ENCODE peak calls at places on chromosomes 3 and 15, in six cellular contexts. R is suprapubic skin, E is esophagus squamous epithelium, P is tibial nerve, F is prostate gland, M is stomach. S is an unnamed sample. For H3K27me3, the result is how much of the 10 kb centered on the place peaks cover.

GRCh38 chr3:45496550-45496949 is 98.0 kb upstream of the LIMD1 start:
- DNase-seq in R (no peak), E (no peak), P (no peak), F (no peak), M (no peak), S (no peak)

GRCh38 chr15:89898628-89899302 is 5.0 kb upstream of the AP3S2 start:
- DNase-seq in R (no peak), E (no peak), P (no peak), F (peak), M (peak), S (peak)

GRCh38 chr3:71395927-71396695 is 187.4 kb downstream of the FOXP1 start:
- DNase-seq in R (no peak), E (no peak), P (peak), F (no peak), M (no peak), S (no peak)

GRCh38 chr3:141385386-141386079 is 17.2 kb downstream of the ZBTB38 start:
- DNase-seq in R (no peak), E (no peak), P (no peak), F (no peak), M (no peak), S (peak)

GRCh38 chr15:81922143-81922542 is 123.7 kb downstream of the MEX3B start:
- DNase-seq in R (no peak), E (no peak), P (no peak), F (no peak), M (no peak), S (no peak)

GRCh38 chr3:160720123-160720746 is 35.8 kb upstream of the PPM1L start:
- DNase-seq in R (no peak), E (no peak), P (no peak), F (no peak), M (no peak), S (peak)

GRCh38 chr15:33699691-33700447 is 268.4 kb upstream of the CHRM5 start:
- DNase-seq in R (no peak), E (no peak), P (no peak), F (no peak), M (no peak), S (peak)

GRCh38 chr3:35663471-35663870 is 24.1 kb downstream of the ARPP21 start:
- DNase-seq in R (no peak), E (no peak), P (no peak), F (peak), M (no peak), S (peak)

GRCh38 chr3:178454714-178455113 is 81.5 kb upstream of the KCNMB2 start:
- DNase-seq in R (no peak), E (no peak), P (peak), F (no peak), M (no peak), S (no peak)

GRCh38 chr3:7707192-7707591 is 794.4 kb upstream of the LMCD1 start:
- DNase-seq in R (no peak), E (no peak), P (no peak), F (no peak), M (no peak), S (peak)

GRCh38 chr3:186281172-186281571 is 80.9 kb downstream of the DGKG start:
- DNase-seq in R (no peak), E (no peak), P (no peak), F (no peak), M (no peak), S (no peak)

GRCh38 chr3:29057326-29057725 is 223.5 kb upstream of the RBMS3 start:
- DNase-seq in R (no peak), E (no peak), P (no peak), F (no peak), M (no peak), S (no peak)

GRCh38 chr3:194272221-194272620 is 78.9 kb downstream of the CPN2 start:
- DNase-seq in R (peak), E (no peak), P (no peak), F (no peak), M (no peak), S (no peak)

GRCh38 chr15:57551717-57552677 is 39.7 kb upstream of the MYZAP start:
- DNase-seq in R (no peak), E (no peak), P (no peak), F (no peak), M (peak), S (peak)

GRCh38 chr15:58062175-58062574 is 3.3 kb downstream of the ALDH1A2 start:
- DNase-seq in R (no peak), E (no peak), P (no peak), F (no peak), M (no peak), S (no peak)

GRCh38 chr15:63565784-63566183 is 31.4 kb upstream of the FBXL22 start:
- DNase-seq in R (no peak), E (no peak), P (no peak), F (no peak), M (no peak), S (no peak)

GRCh38 chr3:36911990-36912804 is 32.7 kb downstream of the TRANK1 start:
- DNase-seq in R (no peak), E (peak), P (no peak), F (no peak), M (no peak), S (no peak)

GRCh38 chr15:23395832-23396231 is 41.3 kb downstream of the GOLGA8S start:
- DNase-seq in R (no peak), E (no peak), P (no peak), F (no peak), M (no peak), S (no peak)

GRCh38 chr15:23395030-23395692 is 40.6 kb downstream of the GOLGA8S start:
- DNase-seq in R (no peak), E (no peak), P (no peak), F (no peak), M (no peak), S (no peak)

GRCh38 chr15:23401627-23402026 is 45.4 kb downstream of the GOLGA6L2 start:
- DNase-seq in R (no peak), E (no peak), P (no peak), F (no peak), M (no peak), S (no peak)

GRCh38 chr15:23402140-23402539 is 44.9 kb downstream of the GOLGA6L2 start:
- DNase-seq in R (no peak), E (no peak), P (no peak), F (no peak), M (no peak), S (no peak)

GRCh38 chr15:23397779-23398178 is 43.2 kb downstream of the GOLGA8S start:
- DNase-seq in R (no peak), E (no peak), P (no peak), F (peak), M (no peak), S (no peak)
- H3K4me3 ChIP-seq in R (no peak), E (no peak), P (no peak), F (no peak), M (no peak), S (no peak)

GRCh38 chr15:40925495-40925862 is 3.7 kb upstream of the DLL4 start:
- DNase-seq in R (no peak), E (no peak), P (no peak), F (no peak), M (no peak), S (no peak)
- H3K27me3 ChIP-seq in R (half or more), E (under half), P (half or more), F (under half), M (half or more), S (under half)

GRCh38 chr3:155334897-155335883 is 41.7 kb upstream of the STRIT1 start:
- DNase-seq in R (no peak), E (no peak), P (no peak), F (no peak), M (no peak), S (no peak)
- TF ChIP-seq POLR2A in R (no peak), E (no peak), P (no peak), F (no peak), M (no peak), S (no peak)

GRCh38 chr3:26114851-26115250 is 325.0 kb downstream of the OXSM start:
- DNase-seq in R (no peak), E (no peak), P (no peak), F (no peak), M (no peak), S (no peak)

GRCh38 chr3:26118165-26118564 is 328.3 kb downstream of the OXSM start:
- DNase-seq in R (no peak), E (no peak), P (no peak), F (no peak), M (no peak), S (no peak)
- H3K4me3 ChIP-seq in R (no peak), E (no peak), P (no peak), F (no peak), M (no peak), S (no peak)

DNA sequence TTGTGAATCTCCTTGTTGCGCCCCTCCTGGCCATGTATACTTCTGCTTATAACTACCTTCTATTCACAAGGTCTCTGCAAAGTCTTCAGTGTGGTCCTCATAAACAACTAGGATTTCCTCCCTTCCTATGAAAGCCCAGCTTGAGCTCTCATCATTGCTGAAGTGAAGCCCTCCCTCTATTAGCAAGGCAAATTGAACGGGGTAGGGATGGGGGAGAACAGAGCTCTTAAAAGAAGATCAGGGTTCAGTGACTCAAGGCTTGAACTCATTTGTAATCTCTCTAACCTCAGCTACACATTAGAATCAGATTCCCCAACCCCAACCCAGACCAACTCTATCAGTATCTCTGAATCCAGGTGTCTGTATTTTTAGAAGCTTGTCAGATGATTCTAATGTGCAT is 88.3 kb upstream of the ST8SIA2 start:
- DNase-seq in R (no peak), E (no peak), P (no peak), F (no peak), M (no peak), S (no peak)
- H3K27me3 ChIP-seq in R (under half), E (under half), P (under half), F (under half), M (under half), S (under half)

DNA sequence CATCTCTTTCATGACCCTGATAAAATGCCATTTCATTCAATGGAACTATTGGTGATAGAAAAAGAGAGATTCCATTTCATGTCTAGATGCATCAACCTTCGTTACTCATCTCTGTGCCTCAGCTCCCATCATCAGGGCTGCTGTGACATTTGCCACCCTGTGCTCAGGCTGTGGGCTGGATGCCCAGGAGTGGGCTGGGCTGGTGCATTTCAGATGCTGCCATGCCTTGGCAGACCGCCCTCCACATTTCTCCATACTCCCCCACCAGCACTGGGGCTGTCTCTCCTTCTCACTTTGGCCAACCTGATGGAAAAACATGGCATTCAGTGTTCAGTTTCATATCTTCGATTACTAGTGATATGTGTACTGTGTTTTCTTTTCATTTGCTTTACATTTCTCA is 59.1 kb downstream of the DNASE1L3 start:
- DNase-seq in R (no peak), E (no peak), P (no peak), F (no peak), M (no peak), S (no peak)
- TF ChIP-seq POLR2A in R (no peak), E (no peak), P (no peak), F (no peak), M (no peak), S (no peak)

DNA sequence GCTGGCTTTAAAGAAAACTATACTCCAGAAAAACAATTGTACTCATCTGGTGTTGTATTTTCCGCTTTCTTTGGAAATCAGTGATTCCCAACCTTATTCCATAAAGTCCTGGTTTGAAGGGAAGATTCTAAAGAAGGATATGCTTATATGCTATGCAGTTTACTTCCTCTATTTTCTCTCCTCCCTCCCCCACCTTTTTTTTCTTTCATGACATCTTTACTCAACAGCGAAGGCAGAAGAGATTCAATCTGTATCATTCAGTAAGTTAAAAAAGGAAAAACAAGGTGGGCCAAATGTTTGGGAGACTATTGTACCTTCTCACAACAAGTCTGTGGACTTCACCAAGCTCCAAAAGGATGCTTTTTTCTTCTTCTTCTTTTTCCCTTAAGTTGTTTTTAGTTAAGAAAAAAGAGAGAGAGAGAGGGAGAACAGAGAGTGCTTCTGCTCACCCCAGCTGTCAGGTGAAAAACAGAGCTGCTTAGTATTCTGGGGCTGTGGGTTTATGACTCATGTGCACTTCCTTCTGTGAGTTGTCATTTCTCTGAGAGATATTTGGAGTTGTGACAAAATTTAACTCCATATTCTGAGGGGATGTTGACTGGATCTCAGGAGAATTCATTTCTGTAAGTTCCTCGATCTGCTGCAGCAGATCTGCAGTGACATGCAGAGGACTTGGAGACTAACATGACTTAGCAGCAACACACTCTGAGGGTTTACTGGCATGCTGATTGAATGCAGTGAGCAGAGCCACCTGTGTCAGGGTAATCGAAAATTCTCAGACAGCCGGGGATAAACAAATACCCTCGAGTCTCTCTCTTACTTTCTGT is 70.7 kb downstream of the SSR3 start:
- DNase-seq in R (no peak), E (no peak), P (peak), F (no peak), M (no peak), S (no peak)
- H3K4me3 ChIP-seq in R (no peak), E (no peak), P (no peak), F (no peak), M (no peak), S (no peak)

GRCh38 chr15:51199541-51199940 is 104.8 kb upstream of the TNFAIP8L3 start:
- DNase-seq in R (no peak), E (no peak), P (no peak), F (no peak), M (no peak), S (no peak)
- H3K27me3 ChIP-seq in R (under half), E (under half), P (under half), F (under half), M (under half), S (under half)

GRCh38 chr3:14947886-14948608 is 664 bp downstream of the NR2C2 start:
- DNase-seq in R (peak), E (peak), P (peak), F (peak), M (peak), S (peak)
- TF ChIP-seq POLR2A in R (no peak), E (peak), P (no peak), F (no peak), M (no peak), S (no peak)